ENCODE peak calls at places on chromosomes 13 and 19, in five cellular contexts. L is body of pancreas; J is right atrium auricular region; B is tibial artery; Y is CD4-positive, alpha-beta T cell. N is an unnamed sample.

GRCh38 chr19:8150178-8150865 is 930 bp upstream of the FBN3 start:
- DNase-seq in L (no peak), J (no peak), B (no peak), Y (no peak), N (no peak)

GRCh38 chr19:43662487-43662886 is 7.5 kb downstream of the PLAUR start:
- DNase-seq in L (no peak), J (no peak), B (no peak), Y (no peak), N (no peak)

GRCh38 chr13:50123862-50124535 is 108.8 kb downstream of the KCNRG start:
- DNase-seq in L (peak; percentile 98), J (peak; percentile 94), B (peak; percentile 90), Y (peak; percentile 47), N (peak; percentile 97)

GRCh38 chr13:45207319-45207718 is 6.5 kb upstream of the KCTD4 start:
- DNase-seq in L (no peak), J (no peak), B (no peak), Y (no peak), N (no peak)

GRCh38 chr13:89199138-89199537 is 1528.0 kb downstream of the SLITRK5 start:
- DNase-seq in L (no peak), J (no peak), B (no peak), Y (no peak), N (no peak)

GRCh38 chr19:16328824-16329482 is 4.3 kb downstream of the KLF2 start:
- DNase-seq in L (no peak), J (no peak), B (no peak), Y (peak; percentile 41), N (peak; percentile 66)

GRCh38 chr19:9878511-9879196 is 43.5 kb downstream of the PIN1 start:
- DNase-seq in L (no peak), J (no peak), B (no peak), Y (no peak), N (no peak)

GRCh38 chr19:40646564-40647254 is 43.7 kb downstream of the NUMBL start:
- DNase-seq in L (no peak), J (no peak), B (no peak), Y (no peak), N (no peak)

GRCh38 chr13:44389856-44390255 is 16.2 kb downstream of the SERP2 start:
- DNase-seq in L (no peak), J (no peak), B (no peak), Y (no peak), N (no peak)

GRCh38 chr13:85828094-85828684 is 29.0 kb upstream of the SLITRK6 start:
- DNase-seq in L (no peak), J (no peak), B (no peak), Y (no peak), N (no peak)

GRCh38 chr19:3176715-3177501 is 1.7 kb upstream of the S1PR4 start:
- DNase-seq in L (no peak), J (no peak), B (no peak), Y (peak; percentile 76), N (peak; percentile 72)

GRCh38 chr13:103607995-103608394 is 541.8 kb upstream of the SLC10A2 start:
- DNase-seq in L (no peak), J (no peak), B (no peak), Y (no peak), N (no peak)

GRCh38 chr13:97385854-97386253 is 48.1 kb upstream of the RAP2A start:
- DNase-seq in L (no peak), J (no peak), B (no peak), Y (no peak), N (no peak)

GRCh38 chr13:114113961-114114360 is 18.5 kb downstream of the RASA3 start:
- DNase-seq in L (no peak), J (peak; percentile 26), B (no peak), Y (no peak), N (no peak)

GRCh38 chr13:114116734-114117133 is 15.7 kb downstream of the RASA3 start:
- DNase-seq in L (no peak), J (no peak), B (no peak), Y (no peak), N (no peak)

GRCh38 chr13:114118086-114118762 is 14.2 kb downstream of the RASA3 start:
- DNase-seq in L (no peak), J (no peak), B (peak; percentile 5), Y (no peak), N (no peak)

GRCh38 chr13:114115191-114115671 is 17.2 kb downstream of the RASA3 start:
- DNase-seq in L (peak; percentile 65), J (peak; percentile 67), B (no peak), Y (no peak), N (peak; percentile 83)

GRCh38 chr13:114115796-114116195 is 16.6 kb downstream of the RASA3 start:
- DNase-seq in L (no peak), J (no peak), B (no peak), Y (no peak), N (no peak)
- H3K27ac ChIP-seq in L (no peak overlapping the region), J (no peak overlapping the region), B (no peak overlapping the region), Y (no peak overlapping the region), N (peak overlapping the region; percentile 81)

GRCh38 chr19:14718522-14719113 is 28.8 kb downstream of the ZNF333 start:
- DNase-seq in L (no peak), J (no peak), B (no peak), Y (no peak), N (no peak)
- H3K9me3 ChIP-seq in L (peaks cover 77% of the 10 kb centered on the region), J (peaks cover 42% of the 10 kb centered on the region), B (peaks cover 29% of the 10 kb centered on the region), Y (peaks cover 88% of the 10 kb centered on the region), N (peaks cover 37% of the 10 kb centered on the region)

DNA sequence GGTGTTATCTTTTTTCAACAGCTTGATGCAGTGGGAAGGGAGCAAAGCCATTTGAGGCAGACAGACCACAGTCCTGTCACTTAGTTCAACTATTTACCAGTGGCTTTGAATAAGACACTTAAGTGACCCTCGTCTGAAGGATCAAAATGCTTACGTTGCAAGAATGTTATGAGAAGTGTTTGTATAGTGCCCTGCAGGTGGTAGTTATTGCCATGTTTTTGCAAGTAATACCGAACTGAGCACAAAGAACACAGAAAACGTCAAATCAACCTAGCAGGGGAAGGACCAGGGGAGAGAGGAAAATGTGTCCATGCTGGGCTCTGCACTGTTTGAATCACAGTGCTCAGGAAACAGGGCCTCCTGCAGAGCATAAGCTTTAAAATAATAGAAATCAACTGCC is 2.8 kb downstream of the SOHLH2 start:
- DNase-seq in L (no peak), J (no peak), B (no peak), Y (no peak), N (no peak)
- H3K27ac ChIP-seq in L (no peak overlapping the region), J (no peak overlapping the region), B (no peak overlapping the region), Y (no peak overlapping the region), N (no peak overlapping the region)

DNA sequence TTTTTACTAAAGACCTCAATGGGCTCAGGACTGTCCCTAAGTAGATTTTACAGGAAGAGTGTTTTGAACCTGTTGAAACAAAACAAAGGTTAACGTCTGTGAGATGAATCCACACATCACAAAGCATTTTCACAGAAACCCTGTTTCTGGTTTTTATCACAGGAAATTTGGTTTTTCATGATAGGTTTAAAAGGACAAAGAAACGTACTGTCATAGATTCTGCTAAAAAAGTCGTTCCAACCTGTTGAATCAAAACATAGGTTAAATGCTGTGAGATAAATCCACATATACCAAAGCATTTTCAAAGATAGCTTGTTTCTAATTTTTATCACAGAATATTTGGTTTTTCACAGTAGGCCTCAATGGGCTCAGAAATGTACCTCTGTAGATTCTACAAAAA is 1531.0 kb downstream of the UQCRFS1 start:
- DNase-seq in L (no peak), J (no peak), B (no peak), Y (no peak), N (no peak)
- H3K9me3 ChIP-seq in L (peaks cover 7% of the 10 kb centered on the region), J (no peaks in the 10 kb centered on the region), B (no peaks in the 10 kb centered on the region), Y (peaks cover 4% of the 10 kb centered on the region), N (peaks cover 4% of the 10 kb centered on the region)

GRCh38 chr19:6501740-6502648 is at the start of gene TUBB4A:
- DNase-seq in L (no peak), J (no peak), B (no peak), Y (peak; percentile 37), N (no peak)

GRCh38 chr19:6499052-6499790 is 2.9 kb downstream of the TUBB4A start:
- DNase-seq in L (no peak), J (no peak), B (no peak), Y (no peak), N (no peak)

GRCh38 chr19:6498294-6499036 is 3.6 kb downstream of the TUBB4A start:
- DNase-seq in L (no peak), J (no peak), B (no peak), Y (no peak), N (no peak)

GRCh38 chr19:6500837-6501739 is 1.0 kb downstream of the TUBB4A start:
- DNase-seq in L (no peak), J (no peak), B (no peak), Y (no peak), N (no peak)

DNA sequence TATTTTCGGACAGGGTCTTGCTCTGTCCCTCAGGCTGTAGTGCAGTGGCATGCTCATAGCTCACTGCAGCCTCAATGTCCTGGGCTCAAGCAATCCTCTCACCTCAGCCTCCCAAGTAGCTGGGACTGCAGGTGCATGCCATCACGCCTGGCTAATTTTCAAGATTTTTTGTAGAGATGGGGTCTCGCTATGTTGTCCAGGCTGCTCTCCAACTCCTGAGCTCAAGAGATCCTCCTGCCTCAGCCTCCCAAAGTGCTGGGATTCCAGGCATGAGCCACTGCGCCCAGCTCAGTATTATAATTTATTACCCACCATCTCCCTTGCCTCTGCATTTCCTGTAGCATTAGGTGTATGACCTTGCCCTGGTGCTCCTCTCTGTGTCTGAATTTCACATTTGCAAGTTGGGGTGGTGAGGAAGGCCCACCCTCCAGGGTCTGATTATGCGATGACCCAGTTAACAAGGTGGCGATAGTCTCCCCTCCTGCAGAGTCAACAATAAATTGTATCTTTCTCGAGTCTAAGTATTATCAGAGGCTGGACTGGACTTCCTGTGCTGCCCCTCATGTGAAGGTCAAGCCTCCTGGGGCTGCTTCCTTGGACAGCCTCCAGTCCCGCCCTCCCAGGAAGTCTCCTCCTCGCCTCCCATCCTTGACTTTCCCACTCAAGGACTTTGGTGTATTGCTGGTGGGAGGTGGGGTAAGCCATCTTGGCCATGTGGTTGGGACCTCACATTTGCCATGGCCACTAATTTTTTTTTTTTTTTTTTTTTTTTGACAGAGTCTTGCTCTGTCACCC is 1.5 kb upstream of the TUBB4A start:
- DNase-seq in L (no peak), J (no peak), B (no peak), Y (no peak), N (no peak)
- H3K27ac ChIP-seq in L (no peak overlapping the region), J (no peak overlapping the region), B (no peak overlapping the region), Y (no peak overlapping the region), N (no peak overlapping the region)

N was measured in SJSA1.